ENCODE peak calls at places on chromosome 2, in seven cellular contexts. U, M, C, T, N, Q and R are unnamed samples.

GRCh38 chr2:212249451-212249850 is 289.2 kb downstream of the ERBB4 start:
- DNase-seq in U (no peak), M (no peak), C (no peak), T (no peak), N (no peak), Q (no peak), R (no peak)

GRCh38 chr2:236823976-236824375 is 254.4 kb downstream of the ACKR3 start:
- DNase-seq in U (no peak), M (no peak), C (no peak), T (no peak), N (no peak), Q (no peak), R (no peak)

GRCh38 chr2:212595036-212595654 is 56.5 kb upstream of the ERBB4 start:
- DNase-seq in U (no peak), M (no peak), C (peak), T (no peak), N (no peak), Q (no peak), R (no peak)

GRCh38 chr2:4884117-4884571 is 808.0 kb upstream of the SOX11 start:
- DNase-seq in U (no peak), M (no peak), C (no peak), T (no peak), N (no peak), Q (no peak), R (no peak)

GRCh38 chr2:99819766-99820165 is 322.6 kb downstream of the AFF3 start:
- DNase-seq in U (no peak), M (no peak), C (no peak), T (peak), N (no peak), Q (peak), R (no peak)

GRCh38 chr2:429575-430254 is 141.8 kb upstream of the ALKAL2 start:
- DNase-seq in U (peak), M (no peak), C (no peak), T (no peak), N (no peak), Q (no peak), R (no peak)

GRCh38 chr2:204491528-204491927 is 53.7 kb upstream of the PARD3B start:
- DNase-seq in U (no peak), M (no peak), C (peak), T (no peak), N (no peak), Q (no peak), R (no peak)

GRCh38 chr2:199278099-199278498 is 179.6 kb downstream of the SATB2 start:
- DNase-seq in U (no peak), M (no peak), C (no peak), T (no peak), N (no peak), Q (no peak), R (no peak)

GRCh38 chr2:226508683-226509082 is 290.9 kb downstream of the IRS1 start:
- DNase-seq in U (no peak), M (no peak), C (no peak), T (no peak), N (no peak), Q (no peak), R (no peak)

GRCh38 chr2:174608866-174609214 is 11.2 kb upstream of the WIPF1 start:
- DNase-seq in U (no peak), M (no peak), C (no peak), T (no peak), N (no peak), Q (no peak), R (no peak)